ENCODE peak calls at places on chromosomes 11 and 22, in six cellular contexts. One of them, this sample, is unnamed.

GRCh38 chr11:122743949-122744876 is 88.7 kb downstream of the UBASH3B start:
- DNase-seq in IMR-90: no peak
- DNase-seq in naive thymus-derived CD4-positive, alpha-beta T cell: peak
- DNase-seq in ureter: no peak
- DNase-seq in mesothelial cell of epicardium: no peak
- DNase-seq in ovary: no peak
- DNase-seq in this sample: peak

GRCh38 chr11:15101072-15101701 is 13.5 kb upstream of the INSC start:
- DNase-seq in IMR-90: peak
- DNase-seq in naive thymus-derived CD4-positive, alpha-beta T cell: peak
- DNase-seq in ureter: peak
- DNase-seq in mesothelial cell of epicardium: peak
- DNase-seq in ovary: peak
- DNase-seq in this sample: peak

GRCh38 chr11:45409587-45409986 is 123.4 kb upstream of the SYT13 start:
- DNase-seq in IMR-90: no peak
- DNase-seq in naive thymus-derived CD4-positive, alpha-beta T cell: no peak
- DNase-seq in ureter: no peak
- DNase-seq in mesothelial cell of epicardium: no peak
- DNase-seq in ovary: no peak
- DNase-seq in this sample: no peak

GRCh38 chr22:24379536-24379935 is 47.9 kb upstream of the ADORA2A start:
- DNase-seq in IMR-90: peak
- DNase-seq in naive thymus-derived CD4-positive, alpha-beta T cell: no peak
- DNase-seq in ureter: no peak
- DNase-seq in mesothelial cell of epicardium: no peak
- DNase-seq in ovary: no peak
- DNase-seq in this sample: no peak

GRCh38 chr11:70128435-70128906 is 50.4 kb downstream of the ANO1 start:
- DNase-seq in IMR-90: no peak
- DNase-seq in naive thymus-derived CD4-positive, alpha-beta T cell: no peak
- DNase-seq in ureter: no peak
- DNase-seq in mesothelial cell of epicardium: no peak
- DNase-seq in ovary: no peak
- DNase-seq in this sample: no peak

GRCh38 chr22:48709453-48709852 is 1118.2 kb downstream of the BRD1 start:
- DNase-seq in IMR-90: no peak
- DNase-seq in naive thymus-derived CD4-positive, alpha-beta T cell: no peak
- DNase-seq in ureter: no peak
- DNase-seq in mesothelial cell of epicardium: no peak
- DNase-seq in ovary: peak
- DNase-seq in this sample: no peak

GRCh38 chr22:48103126-48103875 is 1340.9 kb downstream of the TBC1D22A start:
- DNase-seq in IMR-90: no peak
- DNase-seq in naive thymus-derived CD4-positive, alpha-beta T cell: no peak
- DNase-seq in ureter: no peak
- DNase-seq in mesothelial cell of epicardium: peak
- DNase-seq in ovary: no peak
- DNase-seq in this sample: no peak

GRCh38 chr11:62025429-62026105 is 58.1 kb upstream of the FTH1 start:
- DNase-seq in IMR-90: peak
- DNase-seq in naive thymus-derived CD4-positive, alpha-beta T cell: peak
- DNase-seq in ureter: peak
- DNase-seq in mesothelial cell of epicardium: no peak
- DNase-seq in ovary: no peak
- DNase-seq in this sample: peak

GRCh38 chr11:119316017-119316728 is 757 bp downstream of the MCAM start:
- DNase-seq in IMR-90: no peak
- DNase-seq in naive thymus-derived CD4-positive, alpha-beta T cell: no peak
- DNase-seq in ureter: no peak
- DNase-seq in mesothelial cell of epicardium: peak
- DNase-seq in ovary: peak
- DNase-seq in this sample: no peak